ENCODE peak calls at places on chromosomes 4 and X, in ten cellular contexts. N is GM03348; F is stimulated activated CD8-positive, alpha-beta memory T cell treated with anti-CD3 and anti-CD28 coated beads, Interleukin-7, amount 100 ng/mL, for 48 hours; G is amniotic epithelial cell; V is SK-N-SH; E is MCF 10A; B is amygdala; T is HCT116; U is amniotic stem cell; J is endothelial cell of umbilical vein. P is an unnamed sample.

GRCh38 chrX:118521435-118521834 is 25.8 kb downstream of the DOCK11 start:
- DNase-seq in B (no peak), T (no peak), G (peak; percentile 78), F (no peak), E (peak; percentile 38), N (peak; percentile 49), U (peak; percentile 22), V (no peak), J (no peak), P (no peak)

GRCh38 chr4:1959104-1959384 is 49.7 kb downstream of the NELFA start:
- DNase-seq in F (no peak), N (no peak), U (no peak), B (no peak), G (no peak), J (no peak), T (no peak), E (no peak), V (no peak), P (no peak)

GRCh38 chr4:154560824-154561231 is 2.0 kb upstream of the FGB start:
- DNase-seq in V (no peak), F (no peak), G (peak; percentile 93), T (no peak), E (peak; percentile 67), B (no peak), U (peak; percentile 9), N (peak; percentile 38), J (no peak), P (peak; percentile 15)

GRCh38 chrX:23782455-23782854 is 518 bp upstream of the SAT1 start:
- DNase-seq in V (no peak), N (no peak), E (no peak), G (no peak), F (no peak), U (no peak), T (no peak), B (no peak), J (no peak), P (no peak)

GRCh38 chr4:8079031-8079885 is 79.4 kb downstream of the ABLIM2 start:
- DNase-seq in U (no peak), B (no peak), N (no peak), E (no peak), V (peak; percentile 77), J (peak; percentile 18), F (no peak), T (no peak), G (peak; percentile 81), P (peak; percentile 23)

GRCh38 chr4:57094482-57095223 is 15.5 kb downstream of the IGFBP7 start:
- DNase-seq in F (no peak), E (no peak), N (peak; percentile 51), B (no peak), U (peak; percentile 42), J (no peak), T (no peak), V (no peak), G (peak; percentile 55), P (no peak)

GRCh38 chr4:143506031-143506430 is 7.5 kb upstream of the SMARCA5 start:
- DNase-seq in J (no peak), T (no peak), G (no peak), E (no peak), V (no peak), U (no peak), F (no peak), B (no peak), N (no peak), P (no peak)

GRCh38 chr4:56301181-56302076 is 85.9 kb downstream of the AASDH start:
- DNase-seq in B (peak; percentile 70), G (peak; percentile 91), J (peak; percentile 84), T (peak; percentile 59), V (peak; percentile 75), E (peak; percentile 79), F (peak; percentile 31), N (peak; percentile 87), U (peak; percentile 74), P (peak; percentile 70)

GRCh38 chr4:165991325-165992180 is 118.5 kb downstream of the TLL1 start:
- DNase-seq in F (no peak), E (no peak), U (no peak), V (no peak), T (no peak), B (no peak), G (peak; percentile 40), J (no peak), N (peak; percentile 5), P (no peak)

GRCh38 chr4:89836031-89836777 is 757 bp downstream of the SNCA start:
- DNase-seq in J (peak; percentile 42), G (no peak), U (no peak), B (peak; percentile 34), F (no peak), N (no peak), T (no peak), E (peak; percentile 8), V (peak; percentile 63), P (peak; percentile 3)

P was measured in Calu3.